ENCODE peak calls at places on chromosome 17, in four cellular contexts. One of them, this sample, is unnamed.

GRCh38 chr17:81487487-81488275 is 24.9 kb downstream of the ACTG1 start:
- DNase-seq in H1: peak
- DNase-seq in SK-N-SH: peak
- DNase-seq in GM12878: no peak
- DNase-seq in this sample: no peak

GRCh38 chr17:82930924-82931695 is 91.3 kb upstream of the ZNF750 start:
- DNase-seq in GM12878: no peak
- DNase-seq in SK-N-SH: no peak
- DNase-seq in H1: no peak
- DNase-seq in this sample: no peak

GRCh38 chr17:76554131-76554530 is 14.3 kb downstream of the PRCD start:
- DNase-seq in GM12878: no peak
- DNase-seq in H1: no peak
- DNase-seq in SK-N-SH: no peak
- DNase-seq in this sample: no peak

GRCh38 chr17:49148171-49148570 is 15.6 kb downstream of the B4GALNT2 start:
- DNase-seq in H1: no peak
- DNase-seq in GM12878: no peak
- DNase-seq in SK-N-SH: no peak
- DNase-seq in this sample: no peak

GRCh38 chr17:20313306-20313705 is 154.0 kb downstream of the LGALS9B start:
- DNase-seq in GM12878: no peak
- DNase-seq in SK-N-SH: no peak
- DNase-seq in H1: no peak
- DNase-seq in this sample: no peak

GRCh38 chr17:68036304-68037147 is 991 bp downstream of the KPNA2 start:
- DNase-seq in H1: no peak
- DNase-seq in GM12878: no peak
- DNase-seq in SK-N-SH: no peak
- DNase-seq in this sample: peak

GRCh38 chr17:46003907-46004748 is 5.1 kb downstream of the STH start:
- DNase-seq in SK-N-SH: peak
- DNase-seq in H1: no peak
- DNase-seq in GM12878: no peak
- DNase-seq in this sample: no peak

GRCh38 chr17:57365420-57365819 is 109.1 kb downstream of the MSI2 start:
- DNase-seq in SK-N-SH: no peak
- DNase-seq in H1: no peak
- DNase-seq in GM12878: no peak
- DNase-seq in this sample: no peak

GRCh38 chr17:54099221-54099620 is 276.5 kb downstream of the KIF2B start:
- DNase-seq in GM12878: no peak
- DNase-seq in SK-N-SH: no peak
- DNase-seq in H1: no peak
- DNase-seq in this sample: no peak

GRCh38 chr17:83187782-83188311 is 108.4 kb downstream of the METRNL start:
- DNase-seq in SK-N-SH: no peak
- DNase-seq in GM12878: no peak
- DNase-seq in H1: no peak
- DNase-seq in this sample: no peak

GRCh38 chr17:81249233-81250040 is 10.3 kb downstream of the NDUFAF8 start:
- DNase-seq in H1: no peak
- DNase-seq in SK-N-SH: no peak
- DNase-seq in GM12878: no peak
- DNase-seq in this sample: no peak

GRCh38 chr17:31050948-31051347 is 43.8 kb upstream of the NF1 start:
- DNase-seq in GM12878: no peak
- DNase-seq in SK-N-SH: no peak
- DNase-seq in H1: no peak
- DNase-seq in this sample: no peak

GRCh38 chr17:980406-981291 is 1.1 kb upstream of the NXN start:
- DNase-seq in SK-N-SH: peak
- DNase-seq in GM12878: peak
- DNase-seq in H1: no peak
- DNase-seq in this sample: peak

GRCh38 chr17:72562628-72563188 is 441.9 kb downstream of the SOX9 start:
- DNase-seq in H1: no peak
- DNase-seq in GM12878: no peak
- DNase-seq in SK-N-SH: no peak
- DNase-seq in this sample: no peak

GRCh38 chr17:69733171-69734014 is 318.9 kb downstream of the MAP2K6 start:
- DNase-seq in H1: no peak
- DNase-seq in SK-N-SH: no peak
- DNase-seq in GM12878: no peak
- DNase-seq in this sample: no peak

GRCh38 chr17:39110435-39111136 is 40.9 kb downstream of the PLXDC1 start:
- DNase-seq in H1: no peak
- DNase-seq in SK-N-SH: peak
- DNase-seq in GM12878: no peak
- DNase-seq in this sample: no peak

GRCh38 chr17:39118674-39119419 is 32.6 kb downstream of the PLXDC1 start:
- DNase-seq in H1: no peak
- DNase-seq in GM12878: peak
- DNase-seq in SK-N-SH: no peak
- DNase-seq in this sample: peak

GRCh38 chr17:39113871-39114270 is 37.6 kb downstream of the PLXDC1 start:
- DNase-seq in SK-N-SH: no peak
- DNase-seq in H1: no peak
- DNase-seq in GM12878: no peak
- DNase-seq in this sample: no peak

GRCh38 chr17:39114744-39115534 is 36.5 kb downstream of the PLXDC1 start:
- DNase-seq in H1: no peak
- DNase-seq in GM12878: no peak
- DNase-seq in SK-N-SH: no peak
- DNase-seq in this sample: no peak

DNA sequence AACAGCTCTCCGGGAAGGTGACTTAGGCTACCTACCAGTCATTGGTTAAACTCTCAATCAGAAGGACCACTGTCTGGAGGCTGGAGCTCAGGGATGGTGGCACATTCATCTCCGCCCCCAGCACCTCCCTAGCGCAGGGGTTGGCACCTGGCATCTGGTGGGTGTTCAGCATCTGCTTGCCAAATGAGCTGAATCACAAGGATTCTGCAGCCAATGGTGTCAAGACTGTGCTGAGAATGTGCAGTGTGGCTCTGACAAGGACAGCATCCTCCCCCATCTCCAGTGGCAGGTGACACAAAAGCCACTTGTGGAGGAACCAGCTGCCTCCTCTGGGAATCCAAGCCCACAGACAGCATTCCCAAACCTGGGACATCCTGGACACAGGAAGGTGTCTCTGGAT is 35.2 kb downstream of the PLXDC1 start:
- DNase-seq in GM12878: no peak
- DNase-seq in SK-N-SH: no peak
- DNase-seq in H1: no peak
- DNase-seq in this sample: no peak
- TF ChIP-seq GABPA in GM12878: no peak
- TF ChIP-seq GABPA in SK-N-SH: no peak
- TF ChIP-seq GABPA in H1: no peak
- TF ChIP-seq GABPA in this sample: no peak

DNA sequence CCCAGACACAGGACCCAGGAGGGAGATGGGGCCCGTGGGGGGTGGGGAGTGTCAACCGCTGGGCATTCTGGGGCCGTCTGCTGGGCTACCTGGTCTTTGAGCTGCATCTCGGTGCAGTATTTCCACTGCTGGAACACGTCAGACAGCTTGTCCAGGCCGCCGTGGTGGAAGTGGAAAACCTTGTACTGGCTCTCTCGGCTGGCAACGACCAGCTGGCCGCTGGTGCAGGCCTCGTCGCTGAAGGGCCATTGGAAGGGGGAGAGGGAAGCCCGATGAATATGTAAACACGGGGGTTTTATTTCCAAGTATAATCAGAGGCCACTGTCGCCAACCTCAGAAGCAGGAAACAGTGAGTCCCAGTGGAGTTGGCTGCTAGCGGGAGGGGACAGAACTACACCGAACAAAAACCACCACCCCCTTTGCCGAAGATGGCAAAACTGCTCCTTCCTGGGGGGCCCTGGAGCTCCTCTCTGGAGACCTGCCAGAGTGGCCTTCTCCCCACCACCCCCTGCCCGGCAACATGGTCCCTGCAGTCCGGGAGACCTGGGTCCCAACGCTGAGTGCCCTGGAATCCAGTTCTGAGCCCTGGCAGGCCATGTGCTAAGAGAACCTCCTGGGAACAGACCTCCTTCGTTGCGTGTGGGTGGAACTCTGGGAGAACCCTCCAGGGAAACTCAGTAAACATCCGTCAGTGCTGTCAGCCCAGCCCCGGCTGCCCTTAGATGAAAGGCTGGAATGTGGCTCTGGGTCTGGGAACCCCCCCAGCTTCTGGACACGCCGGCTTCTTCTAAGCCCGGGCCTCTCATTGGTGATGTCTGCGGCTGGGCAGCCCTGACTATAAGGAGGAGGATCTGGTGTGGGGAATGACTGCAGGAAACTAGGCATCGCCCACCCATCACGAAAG is 84.1 kb downstream of the TBC1D16 start:
- DNase-seq in GM12878: no peak
- DNase-seq in SK-N-SH: peak
- DNase-seq in H1: no peak
- DNase-seq in this sample: no peak
- TF ChIP-seq GABPA in GM12878: no peak
- TF ChIP-seq GABPA in SK-N-SH: no peak
- TF ChIP-seq GABPA in H1: no peak
- TF ChIP-seq GABPA in this sample: no peak

GRCh38 chr17:59426031-59426430 is 94.6 kb downstream of the YPEL2 start:
- DNase-seq in SK-N-SH: no peak
- DNase-seq in GM12878: no peak
- DNase-seq in H1: no peak
- DNase-seq in this sample: no peak

GRCh38 chr17:59424331-59424730 is 92.9 kb downstream of the YPEL2 start:
- DNase-seq in H1: no peak
- DNase-seq in SK-N-SH: no peak
- DNase-seq in GM12878: no peak
- DNase-seq in this sample: no peak

GRCh38 chr17:59423137-59423703 is 91.8 kb downstream of the YPEL2 start:
- DNase-seq in H1: no peak
- DNase-seq in GM12878: no peak
- DNase-seq in SK-N-SH: no peak
- DNase-seq in this sample: no peak

GRCh38 chr17:59425085-59425901 is 93.8 kb downstream of the YPEL2 start:
- DNase-seq in SK-N-SH: peak
- DNase-seq in GM12878: no peak
- DNase-seq in H1: no peak
- DNase-seq in this sample: no peak

DNA sequence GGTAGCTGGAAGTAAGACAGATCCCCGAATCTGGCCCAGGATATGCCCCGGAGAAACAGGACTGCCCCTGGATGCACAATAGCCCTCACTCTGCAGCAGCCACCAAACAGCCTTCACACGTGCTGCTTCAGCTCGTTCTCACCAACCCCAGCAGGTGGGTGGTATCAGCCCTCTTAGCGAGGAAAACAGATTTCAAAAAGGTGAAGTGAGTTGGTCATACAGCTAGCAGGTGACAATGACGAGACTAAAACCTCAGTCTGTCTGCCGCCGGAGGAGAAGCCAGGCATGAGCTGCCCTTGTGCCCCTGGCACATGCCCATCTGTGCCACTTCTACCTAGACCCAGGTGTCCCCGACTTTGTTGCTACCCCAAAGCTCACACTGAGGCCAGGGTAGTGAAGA is 92.4 kb downstream of the YPEL2 start:
- DNase-seq in GM12878: no peak
- DNase-seq in SK-N-SH: no peak
- DNase-seq in H1: no peak
- DNase-seq in this sample: no peak
- TF ChIP-seq GABPA in GM12878: no peak
- TF ChIP-seq GABPA in SK-N-SH: no peak
- TF ChIP-seq GABPA in H1: no peak
- TF ChIP-seq GABPA in this sample: no peak

GRCh38 chr17:74833501-74834361 is 26.0 kb downstream of the GRIN2C start:
- DNase-seq in GM12878: no peak
- DNase-seq in H1: no peak
- DNase-seq in SK-N-SH: peak
- DNase-seq in this sample: peak
- TF ChIP-seq GABPA in GM12878: no peak
- TF ChIP-seq GABPA in H1: no peak
- TF ChIP-seq GABPA in SK-N-SH: no peak
- TF ChIP-seq GABPA in this sample: no peak

DNA sequence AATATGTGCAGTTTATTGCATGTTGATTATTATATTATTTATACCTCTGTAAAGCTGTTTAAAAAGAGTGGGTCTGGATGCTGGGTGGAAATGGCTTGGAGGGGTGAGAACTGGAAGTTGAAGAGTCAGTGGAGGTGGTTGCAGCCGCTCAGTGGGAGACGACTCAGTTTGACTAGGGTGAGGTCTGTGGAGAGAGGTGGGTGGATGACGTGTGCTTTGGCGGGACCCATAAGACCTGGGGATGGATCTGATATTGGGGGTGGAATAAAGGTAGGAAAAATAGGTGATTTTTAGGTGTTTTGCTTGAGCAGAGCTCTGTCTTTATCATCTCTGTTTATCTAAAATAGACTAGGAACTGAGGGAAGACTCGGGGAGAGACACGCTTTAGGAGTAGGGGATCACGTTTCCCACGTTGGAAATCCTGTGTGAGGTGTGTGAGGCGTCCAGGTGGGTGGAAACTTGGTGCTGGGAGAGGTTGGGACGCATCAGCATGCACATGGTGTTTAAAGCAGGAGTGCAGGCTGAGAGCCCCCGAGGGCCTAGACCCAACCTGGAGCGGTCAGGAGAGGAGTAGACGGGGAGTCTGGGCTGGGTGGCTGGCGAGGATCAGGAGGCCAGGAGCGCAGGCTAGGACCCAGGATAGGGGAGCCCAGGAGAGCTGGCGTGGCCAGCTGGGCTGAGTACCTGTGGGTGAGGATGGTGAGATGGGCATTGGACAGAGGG is 17.2 kb downstream of the NT5M start:
- DNase-seq in H1: no peak
- DNase-seq in GM12878: no peak
- DNase-seq in SK-N-SH: no peak
- DNase-seq in this sample: no peak
- TF ChIP-seq GABPA in H1: no peak
- TF ChIP-seq GABPA in GM12878: no peak
- TF ChIP-seq GABPA in SK-N-SH: no peak
- TF ChIP-seq GABPA in this sample: no peak

GRCh38 chr17:40491486-40491885 is 9.9 kb downstream of the TNS4 start:
- DNase-seq in GM12878: no peak
- DNase-seq in SK-N-SH: no peak
- DNase-seq in H1: no peak
- DNase-seq in this sample: no peak

GRCh38 chr17:40487371-40488020 is 13.9 kb downstream of the TNS4 start:
- DNase-seq in H1: no peak
- DNase-seq in SK-N-SH: no peak
- DNase-seq in GM12878: no peak
- DNase-seq in this sample: no peak

GRCh38 chr17:40493697-40494096 is 7.7 kb downstream of the TNS4 start:
- DNase-seq in H1: no peak
- DNase-seq in SK-N-SH: peak
- DNase-seq in GM12878: no peak
- DNase-seq in this sample: no peak

GRCh38 chr17:40490982-40491381 is 10.4 kb downstream of the TNS4 start:
- DNase-seq in SK-N-SH: no peak
- DNase-seq in GM12878: no peak
- DNase-seq in H1: no peak
- DNase-seq in this sample: no peak

GRCh38 chr17:40490289-40490853 is 11.1 kb downstream of the TNS4 start:
- DNase-seq in H1: peak
- DNase-seq in GM12878: no peak
- DNase-seq in SK-N-SH: peak
- DNase-seq in this sample: peak
- TF ChIP-seq GABPA in H1: no peak
- TF ChIP-seq GABPA in GM12878: no peak
- TF ChIP-seq GABPA in SK-N-SH: no peak
- TF ChIP-seq GABPA in this sample: no peak